ENCODE peak calls at places on chromosome 12, in six cellular contexts. E is mesendoderm; Y is effector memory CD4-positive, alpha-beta T cell; S is kidney; H is ovary; P is tibial nerve. C is an unnamed sample.

GRCh38 chr12:109728921-109729836 is 15.6 kb downstream of the FAM222A start:
- DNase-seq in H (no peak), S (peak; percentile 57), P (no peak), Y (no peak), E (no peak), C (no peak)

GRCh38 chr12:5166976-5167375 is 123.3 kb downstream of the KCNA5 start:
- DNase-seq in E (peak; percentile 13), Y (no peak), H (no peak), S (no peak), P (no peak), C (no peak)

GRCh38 chr12:112217647-112218046 is 92.3 kb downstream of the TRAFD1 start:
- DNase-seq in E (no peak), P (no peak), Y (no peak), S (no peak), H (no peak), C (no peak)

GRCh38 chr12:56599041-56599440 is 31.1 kb downstream of the BAZ2A start:
- DNase-seq in E (no peak), S (no peak), P (no peak), Y (no peak), H (no peak), C (no peak)

GRCh38 chr12:86193931-86194330 is 62.3 kb downstream of the MGAT4C start:
- DNase-seq in Y (no peak), H (no peak), E (no peak), S (no peak), P (no peak), C (no peak)

GRCh38 chr12:56716458-56716857 is 8.6 kb downstream of the NACA start:
- DNase-seq in S (no peak), Y (no peak), E (no peak), H (no peak), P (no peak), C (no peak)

GRCh38 chr12:87332987-87333761 is 696.0 kb downstream of the C12orf50 start:
- DNase-seq in H (no peak), P (no peak), E (no peak), S (no peak), Y (no peak), C (no peak)

GRCh38 chr12:13258212-13258611 is 61.7 kb downstream of the EMP1 start:
- DNase-seq in S (no peak), Y (no peak), H (no peak), P (no peak), E (peak; percentile 89), C (no peak)

GRCh38 chr12:18430425-18431048 is 169.2 kb downstream of the PIK3C2G start:
- DNase-seq in E (peak; percentile 61), P (peak; percentile 21), H (peak; percentile 23), Y (no peak), S (no peak), C (no peak)

GRCh38 chr12:32201996-32202395 is 95.3 kb downstream of the BICD1 start:
- DNase-seq in S (no peak), H (no peak), Y (no peak), P (peak; percentile 18), E (no peak), C (no peak)

GRCh38 chr12:78802593-78802992 is 62.0 kb upstream of the SYT1 start:
- DNase-seq in P (no peak), E (peak; percentile 24), H (no peak), Y (no peak), S (no peak), C (no peak)

GRCh38 chr12:49873361-49873934 is 30.3 kb downstream of the FAIM2 start:
- DNase-seq in H (no peak), Y (no peak), E (no peak), S (peak; percentile 84), P (no peak), C (no peak)

GRCh38 chr12:88052686-88053085 is 23.5 kb upstream of the C12orf50 start:
- DNase-seq in Y (no peak), S (no peak), E (peak; percentile 62), H (no peak), P (peak; percentile 15), C (no peak)

GRCh38 chr12:42090899-42091298 is 53.8 kb downstream of the GXYLT1 start:
- DNase-seq in S (no peak), P (no peak), H (no peak), Y (no peak), E (peak; percentile 22), C (no peak)

GRCh38 chr12:100356646-100357223 is at the start of gene SLC17A8:
- DNase-seq in E (peak; percentile 53), Y (no peak), S (no peak), P (no peak), H (no peak), C (no peak)

GRCh38 chr12:65886996-65887395 is 62.7 kb downstream of the HMGA2 start:
- DNase-seq in E (no peak), S (no peak), Y (no peak), H (no peak), P (no peak), C (no peak)

GRCh38 chr12:122726056-122726558 is 4.5 kb downstream of the HCAR1 start:
- DNase-seq in Y (no peak), P (no peak), E (peak; percentile 92), S (no peak), H (no peak), C (no peak)

GRCh38 chr12:57229634-57230380 is at the start of gene SHMT2:
- DNase-seq in E (peak; percentile 98), H (peak; percentile 95), P (peak; percentile 79), Y (peak; percentile 90), S (peak; percentile 98), C (peak; percentile 89)

GRCh38 chr12:20099395-20099976 is 268.9 kb upstream of the PDE3A start:
- DNase-seq in P (no peak), H (no peak), Y (no peak), S (no peak), E (peak; percentile 40), C (no peak)

GRCh38 chr12:176321-177181 is 37.4 kb downstream of the SLC6A12 start:
- DNase-seq in Y (no peak), P (no peak), H (no peak), S (no peak), E (peak; percentile 29), C (no peak)

GRCh38 chr12:114916531-114916930 is 232.6 kb upstream of the TBX3 start:
- DNase-seq in S (no peak), Y (no peak), P (no peak), E (no peak), H (no peak), C (no peak)

GRCh38 chr12:25320123-25321006 is 69.6 kb upstream of the KRAS start:
- DNase-seq in E (peak; percentile 49), H (no peak), S (no peak), Y (no peak), P (no peak), C (no peak)

GRCh38 chr12:46664771-46665287 is 161.0 kb downstream of the SLC38A4 start:
- DNase-seq in E (peak; percentile 37), P (no peak), S (no peak), Y (no peak), H (no peak), C (no peak)

DNA sequence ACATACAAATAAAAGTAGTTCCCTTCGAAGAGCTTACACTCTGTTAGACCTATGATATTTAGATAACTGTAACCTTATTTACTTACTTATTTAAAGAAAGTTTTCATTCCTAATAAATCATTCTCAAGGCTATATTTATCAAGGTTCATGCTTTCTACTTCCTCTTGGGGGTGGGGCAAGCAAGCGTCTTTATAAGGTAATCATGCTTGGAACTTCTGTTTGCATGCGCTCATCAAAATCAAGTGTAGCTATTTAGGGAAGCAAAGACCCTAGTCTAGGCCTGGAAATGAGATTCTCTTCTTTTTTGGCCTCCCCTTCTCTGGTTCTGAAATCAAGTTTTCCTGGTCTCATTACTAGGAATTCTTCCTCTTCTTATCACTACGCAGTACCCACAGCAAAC is 766 bp downstream of the RERG start:
- DNase-seq in P (no peak), E (no peak), S (no peak), Y (no peak), H (peak; percentile 52), C (no peak)
- H3K4me3 ChIP-seq in P (peak overlapping the region; percentile 54), E (no peak overlapping the region), S (peak overlapping the region; percentile 79), Y (peak overlapping the region; percentile 52), H (peak overlapping the region; percentile 62), C (no peak overlapping the region)

DNA sequence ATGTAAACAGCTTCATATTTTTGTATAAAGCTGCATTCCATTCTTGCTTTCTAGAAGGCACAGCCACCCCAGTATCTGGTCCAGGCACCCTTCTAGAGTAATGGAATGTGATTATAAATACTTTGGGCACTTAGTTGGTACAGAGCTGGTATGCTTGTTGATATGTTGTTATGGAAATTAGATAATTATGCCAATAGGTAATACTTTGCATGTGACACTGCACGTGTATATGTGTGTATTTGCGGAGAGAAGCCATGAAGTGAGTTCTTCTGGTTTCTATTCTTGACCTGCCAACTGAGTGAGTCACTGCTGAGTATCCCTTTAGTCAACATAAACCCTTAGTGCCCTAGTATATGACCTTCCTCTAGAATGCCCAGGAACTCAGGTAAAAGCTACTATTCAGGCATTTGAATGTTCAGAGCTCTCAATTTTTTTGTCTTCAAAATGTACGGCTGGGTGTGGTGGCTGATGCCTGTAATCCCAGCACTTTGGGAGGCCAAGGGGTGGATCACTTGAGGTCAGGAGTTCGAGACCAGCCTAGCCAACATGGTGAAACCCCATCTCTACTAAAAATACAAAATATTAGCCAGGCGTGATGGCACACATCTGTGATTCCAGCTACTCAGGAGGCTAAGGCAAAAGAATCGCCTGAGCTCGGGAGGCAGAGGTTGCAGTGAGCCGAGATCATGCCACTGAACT is 6.2 kb upstream of the TCP11L2 start:
- DNase-seq in P (no peak), S (no peak), H (no peak), Y (no peak), E (no peak), C (no peak)
- H3K27ac ChIP-seq in P (no peak overlapping the region), S (no peak overlapping the region), H (no peak overlapping the region), Y (no peak overlapping the region), E (no peak overlapping the region), C (no peak overlapping the region)

GRCh38 chr12:132459270-132459669 is 30.7 kb upstream of the FBRSL1 start:
- DNase-seq in Y (no peak), H (no peak), P (no peak), S (no peak), E (no peak), C (no peak)
- H3K4me3 ChIP-seq in Y (no peak overlapping the region), H (no peak overlapping the region), P (no peak overlapping the region), S (no peak overlapping the region), E (no peak overlapping the region), C (no peak overlapping the region)

GRCh38 chr12:124172646-124173045 is 122.2 kb upstream of the RFLNA start:
- DNase-seq in P (no peak), H (no peak), Y (no peak), S (no peak), E (no peak), C (no peak)
- H3K27ac ChIP-seq in P (no peak overlapping the region), H (no peak overlapping the region), Y (no peak overlapping the region), S (no peak overlapping the region), E (no peak overlapping the region), C (no peak overlapping the region)

GRCh38 chr12:2035421-2036080 is 17.2 kb upstream of the CACNA1C start:
- DNase-seq in Y (no peak), S (no peak), H (no peak), E (no peak), P (no peak), C (no peak)

GRCh38 chr12:2039034-2039433 is 13.8 kb upstream of the CACNA1C start:
- DNase-seq in E (no peak), H (no peak), S (no peak), Y (no peak), P (no peak), C (no peak)

GRCh38 chr12:2034633-2035420 is 18.0 kb upstream of the CACNA1C start:
- DNase-seq in S (peak; percentile 95), H (peak; percentile 88), Y (peak; percentile 73), P (peak; percentile 81), E (peak; percentile 88), C (peak; percentile 84)
- H3K4me3 ChIP-seq in S (peak overlapping the region; percentile 68), H (peak overlapping the region; percentile 37), Y (peak overlapping the region; percentile 30), P (peak overlapping the region; percentile 34), E (no peak overlapping the region), C (peak overlapping the region; percentile 53)

GRCh38 chr12:72307229-72307628 is 35.1 kb downstream of the TRHDE start:
- DNase-seq in S (no peak), P (no peak), H (no peak), Y (no peak), E (no peak), C (no peak)
- H3K27ac ChIP-seq in S (no peak overlapping the region), P (no peak overlapping the region), H (no peak overlapping the region), Y (no peak overlapping the region), E (no peak overlapping the region), C (no peak overlapping the region)